ENCODE peak calls at places on chromosomes 6 and 20, in five cellular contexts. V is stomach, D is heart right ventricle, A is keratinocyte, G is uterus. E is an unnamed sample.

GRCh38 chr6:37807656-37808055 is 11.9 kb upstream of the ZFAND3 start:
- DNase-seq in V (no peak), D (no peak), A (no peak), G (no peak), E (peak; percentile 34)

GRCh38 chr6:56764081-56764566 is 121.4 kb upstream of the DST start:
- DNase-seq in V (no peak), D (no peak), A (no peak), G (no peak), E (no peak)

GRCh38 chr6:11006060-11006459 is 38.0 kb downstream of the ELOVL2 start:
- DNase-seq in V (no peak), D (no peak), A (no peak), G (no peak), E (no peak)

GRCh38 chr6:166707045-166707444 is 80.0 kb upstream of the RPS6KA2 start:
- DNase-seq in V (peak; percentile 68), D (peak; percentile 64), A (no peak), G (no peak), E (peak; percentile 72)

GRCh38 chr6:5205035-5205469 is 55.7 kb downstream of the LYRM4 start:
- DNase-seq in V (no peak), D (no peak), A (no peak), G (peak; percentile 30), E (no peak)

GRCh38 chr6:110858016-110858415 is 16.6 kb upstream of the AMD1 start:
- DNase-seq in V (no peak), D (no peak), A (no peak), G (no peak), E (no peak)

GRCh38 chr6:3874069-3874468 is 24.9 kb downstream of the FAM50B start:
- DNase-seq in V (no peak), D (no peak), A (no peak), G (no peak), E (no peak)

GRCh38 chr20:63154395-63154794 is 61.5 kb downstream of the YTHDF1 start:
- DNase-seq in V (no peak), D (peak; percentile 2), A (no peak), G (no peak), E (no peak)

GRCh38 chr20:47011984-47012383 is 117.3 kb downstream of the EYA2 start:
- DNase-seq in V (no peak), D (no peak), A (no peak), G (no peak), E (no peak)

GRCh38 chr6:161169690-161170089 is 104.2 kb downstream of the AGPAT4 start:
- DNase-seq in V (peak; percentile 40), D (no peak), A (no peak), G (peak; percentile 62), E (peak; percentile 67)

GRCh38 chr6:161254754-161255253 is 19.1 kb downstream of the AGPAT4 start:
- DNase-seq in V (no peak), D (no peak), A (no peak), G (no peak), E (no peak)

GRCh38 chr20:49682278-49682677 is 31.4 kb downstream of the B4GALT5 start:
- DNase-seq in V (no peak), D (no peak), A (no peak), G (no peak), E (no peak)

GRCh38 chr6:75094614-75095321 is 111.1 kb downstream of the COL12A1 start:
- DNase-seq in V (no peak), D (no peak), A (no peak), G (no peak), E (no peak)

GRCh38 chr20:9403481-9403880 is 110.9 kb upstream of the LAMP5 start:
- DNase-seq in V (no peak), D (no peak), A (no peak), G (no peak), E (no peak)

GRCh38 chr6:137969874-137970273 is 102.8 kb downstream of the TNFAIP3 start:
- DNase-seq in V (no peak), D (no peak), A (no peak), G (no peak), E (no peak)

GRCh38 chr6:125154184-125155135 is 887 bp downstream of the TPD52L1 start:
- DNase-seq in V (no peak), D (peak; percentile 43), A (no peak), G (peak; percentile 33), E (peak; percentile 63)

GRCh38 chr6:43009124-43009523 is 4.6 kb downstream of the MEA1 start:
- DNase-seq in V (peak; percentile 34), D (peak; percentile 35), A (no peak), G (no peak), E (peak; percentile 33)

GRCh38 chr6:4763921-4764320 is 12.3 kb upstream of the CDYL start:
- DNase-seq in V (no peak), D (no peak), A (no peak), G (no peak), E (no peak)

GRCh38 chr6:84892666-84893065 is 128.3 kb upstream of the TBX18 start:
- DNase-seq in V (no peak), D (no peak), A (no peak), G (no peak), E (no peak)

GRCh38 chr20:1415667-1416468 is 23.0 kb upstream of the FKBP1A start:
- DNase-seq in V (no peak), D (no peak), A (peak; percentile 98), G (no peak), E (no peak)

GRCh38 chr6:95660544-95660943 is 83.2 kb downstream of the MANEA start:
- DNase-seq in V (no peak), D (no peak), A (no peak), G (no peak), E (no peak)

GRCh38 chr20:21710863-21711431 is 5.5 kb downstream of the PAX1 start:
- DNase-seq in V (no peak), D (no peak), A (no peak), G (no peak), E (no peak)

GRCh38 chr6:17580518-17581048 is 19.5 kb upstream of the FAM8A1 start:
- DNase-seq in V (peak; percentile 35), D (peak; percentile 31), A (no peak), G (peak; percentile 27), E (peak; percentile 53)

GRCh38 chr6:110826236-110827129 is 11.2 kb upstream of the CDK19 start:
- DNase-seq in V (no peak), D (no peak), A (no peak), G (no peak), E (no peak)

GRCh38 chr20:7693761-7694160 is 246.5 kb downstream of the HAO1 start:
- DNase-seq in V (no peak), D (no peak), A (no peak), G (no peak), E (no peak)

GRCh38 chr6:152151930-152152329 is 344.4 kb downstream of the ESR1 start:
- DNase-seq in V (no peak), D (no peak), A (no peak), G (no peak), E (no peak)

GRCh38 chr6:152160346-152160745 is 352.9 kb downstream of the ESR1 start:
- DNase-seq in V (no peak), D (no peak), A (no peak), G (no peak), E (no peak)

GRCh38 chr6:152154559-152155356 is 347.3 kb downstream of the ESR1 start:
- DNase-seq in V (no peak), D (no peak), A (no peak), G (no peak), E (no peak)

GRCh38 chr6:152150196-152150595 is 342.7 kb downstream of the ESR1 start:
- DNase-seq in V (no peak), D (no peak), A (no peak), G (no peak), E (no peak)

DNA sequence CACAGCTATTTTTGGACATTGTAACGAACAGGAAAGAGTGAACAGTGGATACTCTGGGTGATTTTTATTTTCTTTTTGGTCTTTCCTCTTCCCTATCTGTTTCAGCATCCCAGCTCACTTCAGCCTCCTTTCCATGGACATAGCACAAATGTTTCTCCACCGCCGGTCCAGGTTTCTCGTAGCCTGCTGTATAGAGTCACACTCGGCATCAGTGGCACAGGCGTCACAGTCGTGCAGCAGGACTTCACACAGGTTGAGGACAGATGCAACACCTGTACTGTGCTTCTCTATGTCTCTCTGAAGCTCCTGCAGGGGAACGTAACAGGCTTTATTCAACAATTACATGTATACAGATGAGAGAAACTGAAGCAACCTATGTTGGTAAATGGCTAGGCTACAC is 348.3 kb downstream of the ESR1 start:
- DNase-seq in V (no peak), D (no peak), A (no peak), G (no peak), E (no peak)
- H3K27ac ChIP-seq in V (no peak overlapping the region), D (no peak overlapping the region), A (no peak overlapping the region), G (no peak overlapping the region), E (no peak overlapping the region)

DNA sequence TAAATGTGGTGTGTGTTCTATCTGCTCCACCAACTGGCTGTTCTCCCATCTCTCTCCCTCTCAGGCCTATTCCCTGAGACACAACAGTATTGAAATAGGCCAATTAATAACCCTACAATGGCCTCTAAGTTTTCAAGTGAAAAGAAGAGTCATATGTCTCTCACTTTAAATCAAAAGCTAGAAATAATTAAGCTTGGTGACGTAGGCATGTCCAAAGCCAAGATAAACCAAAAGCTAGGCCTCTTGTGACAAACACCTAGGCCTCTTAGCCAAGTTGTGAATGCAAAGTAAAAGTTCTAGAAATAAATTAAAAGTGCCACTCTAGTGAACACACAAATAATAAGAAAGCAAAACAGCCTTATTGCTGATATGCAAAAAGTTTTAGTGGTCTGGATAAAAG is 29.9 kb downstream of the MTCL3 start:
- DNase-seq in V (no peak), D (no peak), A (no peak), G (no peak), E (no peak)
- H3K4me1 ChIP-seq in V (no peaks in the 10 kb centered on the region), D (no peaks in the 10 kb centered on the region), A (no peaks in the 10 kb centered on the region), G (no peaks in the 10 kb centered on the region), E (no peaks in the 10 kb centered on the region)

GRCh38 chr6:72579865-72580264 is 42.0 kb upstream of the KCNQ5 start:
- DNase-seq in V (no peak), D (no peak), A (no peak), G (no peak), E (no peak)

GRCh38 chr6:72580281-72580940 is 41.5 kb upstream of the KCNQ5 start:
- DNase-seq in V (no peak), D (no peak), A (peak; percentile 17), G (no peak), E (peak; percentile 66)
- H3K4me3 ChIP-seq in V (no peak overlapping the region), D (no peak overlapping the region), A (no peak overlapping the region), G (no peak overlapping the region), E (no peak overlapping the region)

DNA sequence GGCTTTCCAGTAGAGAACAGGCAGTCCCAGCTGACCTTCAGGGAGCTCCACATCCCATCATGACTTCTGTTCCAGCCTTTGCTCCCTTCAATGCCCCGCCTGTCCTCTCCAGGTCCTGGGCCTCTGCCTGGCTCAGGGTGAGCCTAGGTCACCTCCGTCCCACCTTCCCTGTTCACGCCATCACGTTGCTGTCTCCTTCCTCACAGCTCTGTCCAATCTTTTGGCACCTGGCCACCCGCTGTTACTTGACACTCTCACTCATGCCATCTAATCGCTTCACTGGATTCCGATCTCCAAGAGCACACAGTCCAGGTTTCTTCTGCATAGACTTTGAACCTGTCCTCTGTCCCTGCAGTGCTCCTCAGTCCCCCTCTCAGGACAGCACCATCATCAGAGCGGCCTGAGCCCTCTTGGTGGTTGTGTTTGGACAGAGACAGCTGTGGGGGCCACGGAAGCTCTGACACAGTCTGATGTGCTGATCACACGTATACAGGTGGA is 34.8 kb upstream of the TIAM2 start:
- DNase-seq in V (peak; percentile 45), D (peak; percentile 27), A (no peak), G (peak; percentile 15), E (no peak)
- H3K27ac ChIP-seq in V (no peak overlapping the region), D (no peak overlapping the region), A (no peak overlapping the region), G (no peak overlapping the region), E (no peak overlapping the region)